ENCODE peak calls at places on chromosomes 13 and 19, in ten cellular contexts. L, O, W, K, M, V, E, Y, T and S are unnamed samples.

GRCh38 chr13:110759710-110760109 is 46.2 kb downstream of the ING1 start:
- DNase-seq in L (no peak), O (no peak), W (no peak), K (no peak), M (no peak), V (peak), E (no peak), Y (no peak), T (no peak), S (no peak)

GRCh38 chr19:41297628-41298326 is 12.2 kb upstream of the CCDC97 start:
- DNase-seq in L (peak), O (no peak), W (no peak), K (no peak), M (no peak), V (no peak), E (no peak), Y (no peak), T (no peak), S (no peak)

GRCh38 chr19:46198756-46199155 is 30.8 kb upstream of the IGFL1 start:
- DNase-seq in L (no peak), O (no peak), W (no peak), K (no peak), M (no peak), V (no peak), E (no peak), Y (no peak), T (no peak), S (no peak)

GRCh38 chr19:6740589-6741348 is 1.3 kb downstream of the TRIP10 start:
- DNase-seq in L (no peak), O (peak), W (peak), K (no peak), M (peak), V (peak), E (peak), Y (peak), T (no peak), S (no peak)

GRCh38 chr19:45613926-45614725 is 12.1 kb upstream of the GPR4 start:
- DNase-seq in L (peak), O (no peak), W (no peak), K (no peak), M (no peak), V (peak), E (no peak), Y (no peak), T (no peak), S (no peak)

GRCh38 chr13:100176781-100177389 is 88.0 kb downstream of the PCCA start:
- DNase-seq in L (no peak), O (no peak), W (no peak), K (no peak), M (peak), V (peak), E (no peak), Y (no peak), T (peak), S (no peak)

GRCh38 chr13:108948269-108948671 is 318.9 kb downstream of the MYO16 start:
- DNase-seq in L (no peak), O (no peak), W (no peak), K (no peak), M (no peak), V (no peak), E (no peak), Y (no peak), T (peak), S (no peak)

GRCh38 chr19:29694669-29695627 is 20.1 kb downstream of the C19orf12 start:
- DNase-seq in L (no peak), O (peak), W (peak), K (peak), M (peak), V (peak), E (peak), Y (peak), T (no peak), S (peak)

GRCh38 chr13:113048766-113049165 is 56.8 kb upstream of the F7 start:
- DNase-seq in L (no peak), O (peak), W (no peak), K (no peak), M (no peak), V (no peak), E (no peak), Y (no peak), T (no peak), S (no peak)

GRCh38 chr19:44308011-44308410 is 3.2 kb upstream of the ZNF235 start:
- DNase-seq in L (no peak), O (no peak), W (no peak), K (no peak), M (no peak), V (peak), E (no peak), Y (no peak), T (no peak), S (no peak)

GRCh38 chr19:43467730-43468129 is 2.3 kb upstream of the LYPD3 start:
- DNase-seq in L (no peak), O (no peak), W (no peak), K (no peak), M (no peak), V (peak), E (no peak), Y (no peak), T (no peak), S (no peak)

GRCh38 chr19:35545001-35545854 is at the start of gene TMEM147:
- DNase-seq in L (no peak), O (peak), W (peak), K (peak), M (peak), V (peak), E (peak), Y (peak), T (peak), S (peak)

GRCh38 chr19:32866061-32866460 is 3.5 kb downstream of the SLC7A9 start:
- DNase-seq in L (no peak), O (no peak), W (no peak), K (no peak), M (no peak), V (no peak), E (no peak), Y (no peak), T (no peak), S (no peak)

GRCh38 chr19:46950526-46951235 is 69.0 kb upstream of the NPAS1 start:
- DNase-seq in L (no peak), O (no peak), W (no peak), K (no peak), M (no peak), V (no peak), E (no peak), Y (no peak), T (no peak), S (no peak)

GRCh38 chr19:37932985-37933953 is 26.3 kb downstream of the SIPA1L3 start:
- DNase-seq in L (no peak), O (no peak), W (no peak), K (no peak), M (no peak), V (peak), E (no peak), Y (no peak), T (no peak), S (no peak)

GRCh38 chr19:48250290-48251025 is 5.3 kb downstream of the CARD8 start:
- DNase-seq in L (no peak), O (no peak), W (no peak), K (no peak), M (no peak), V (no peak), E (no peak), Y (no peak), T (no peak), S (no peak)